ENCODE peak calls at places on chromosomes 2 and 18, in eight cellular contexts. One of them, this sample, is unnamed.

GRCh38 chr2:197079832-197080555 is 153.5 kb upstream of the PGAP1 start:
- DNase-seq in NCI-H1436 treated with DMSO at 0.1 percent for 48 hours: no peak
- DNase-seq in activated effector memory CD4-positive, alpha-beta T cell treated with Interleukin-2 at 50 U/mL for 16 hours: no peak
- DNase-seq in GM23248: peak
- DNase-seq in HS-27A: no peak
- DNase-seq in NAMALWA: no peak
- DNase-seq in GM10248: no peak
- DNase-seq in psoas muscle: no peak
- DNase-seq in this sample: no peak

GRCh38 chr2:190470256-190470826 is 62.2 kb downstream of the MFSD6 start:
- DNase-seq in NCI-H1436 treated with DMSO at 0.1 percent for 48 hours: no peak
- DNase-seq in psoas muscle: no peak
- DNase-seq in HS-27A: no peak
- DNase-seq in GM23248: no peak
- DNase-seq in activated effector memory CD4-positive, alpha-beta T cell treated with Interleukin-2 at 50 U/mL for 16 hours: no peak
- DNase-seq in GM10248: no peak
- DNase-seq in NAMALWA: no peak
- DNase-seq in this sample: no peak

GRCh38 chr2:231387904-231388724 is 7.4 kb upstream of the B3GNT7 start:
- DNase-seq in NCI-H1436 treated with DMSO at 0.1 percent for 48 hours: no peak
- DNase-seq in HS-27A: no peak
- DNase-seq in GM23248: peak
- DNase-seq in GM10248: no peak
- DNase-seq in psoas muscle: peak
- DNase-seq in NAMALWA: no peak
- DNase-seq in activated effector memory CD4-positive, alpha-beta T cell treated with Interleukin-2 at 50 U/mL for 16 hours: no peak
- DNase-seq in this sample: peak

GRCh38 chr2:197148401-197148800 is 162.2 kb downstream of the ANKRD44 start:
- DNase-seq in GM10248: no peak
- DNase-seq in NAMALWA: no peak
- DNase-seq in activated effector memory CD4-positive, alpha-beta T cell treated with Interleukin-2 at 50 U/mL for 16 hours: no peak
- DNase-seq in psoas muscle: no peak
- DNase-seq in HS-27A: no peak
- DNase-seq in GM23248: no peak
- DNase-seq in NCI-H1436 treated with DMSO at 0.1 percent for 48 hours: no peak
- DNase-seq in this sample: no peak

GRCh38 chr2:130241041-130241707 is 42.9 kb upstream of the TUBA3E start:
- DNase-seq in activated effector memory CD4-positive, alpha-beta T cell treated with Interleukin-2 at 50 U/mL for 16 hours: no peak
- DNase-seq in GM10248: no peak
- DNase-seq in HS-27A: peak
- DNase-seq in NCI-H1436 treated with DMSO at 0.1 percent for 48 hours: no peak
- DNase-seq in psoas muscle: no peak
- DNase-seq in GM23248: no peak
- DNase-seq in NAMALWA: no peak
- DNase-seq in this sample: no peak

GRCh38 chr2:158969162-158969716 is 799 bp downstream of the TANC1 start:
- DNase-seq in GM23248: peak
- DNase-seq in NAMALWA: no peak
- DNase-seq in HS-27A: no peak
- DNase-seq in GM10248: no peak
- DNase-seq in NCI-H1436 treated with DMSO at 0.1 percent for 48 hours: no peak
- DNase-seq in psoas muscle: no peak
- DNase-seq in activated effector memory CD4-positive, alpha-beta T cell treated with Interleukin-2 at 50 U/mL for 16 hours: no peak
- DNase-seq in this sample: no peak

GRCh38 chr2:98730053-98730850 is 680 bp downstream of the MGAT4A start:
- DNase-seq in GM23248: peak
- DNase-seq in activated effector memory CD4-positive, alpha-beta T cell treated with Interleukin-2 at 50 U/mL for 16 hours: peak
- DNase-seq in HS-27A: no peak
- DNase-seq in psoas muscle: peak
- DNase-seq in NAMALWA: peak
- DNase-seq in GM10248: no peak
- DNase-seq in NCI-H1436 treated with DMSO at 0.1 percent for 48 hours: no peak
- DNase-seq in this sample: no peak

GRCh38 chr2:84782717-84783442 is 98.0 kb downstream of the TRABD2A start:
- DNase-seq in GM23248: peak
- DNase-seq in psoas muscle: no peak
- DNase-seq in activated effector memory CD4-positive, alpha-beta T cell treated with Interleukin-2 at 50 U/mL for 16 hours: peak
- DNase-seq in GM10248: no peak
- DNase-seq in HS-27A: no peak
- DNase-seq in NAMALWA: no peak
- DNase-seq in NCI-H1436 treated with DMSO at 0.1 percent for 48 hours: no peak
- DNase-seq in this sample: no peak

GRCh38 chr2:113156278-113157107 is 17.3 kb upstream of the PSD4 start:
- DNase-seq in activated effector memory CD4-positive, alpha-beta T cell treated with Interleukin-2 at 50 U/mL for 16 hours: no peak
- DNase-seq in NCI-H1436 treated with DMSO at 0.1 percent for 48 hours: no peak
- DNase-seq in HS-27A: no peak
- DNase-seq in NAMALWA: no peak
- DNase-seq in GM10248: no peak
- DNase-seq in psoas muscle: no peak
- DNase-seq in GM23248: no peak
- DNase-seq in this sample: no peak

GRCh38 chr18:8011906-8012305 is 444.8 kb downstream of the PTPRM start:
- DNase-seq in GM23248: no peak
- DNase-seq in NCI-H1436 treated with DMSO at 0.1 percent for 48 hours: no peak
- DNase-seq in GM10248: no peak
- DNase-seq in psoas muscle: no peak
- DNase-seq in activated effector memory CD4-positive, alpha-beta T cell treated with Interleukin-2 at 50 U/mL for 16 hours: no peak
- DNase-seq in HS-27A: no peak
- DNase-seq in NAMALWA: peak
- DNase-seq in this sample: no peak

GRCh38 chr2:197969391-197969893 is 165.0 kb downstream of the PLCL1 start:
- DNase-seq in NCI-H1436 treated with DMSO at 0.1 percent for 48 hours: no peak
- DNase-seq in HS-27A: no peak
- DNase-seq in GM23248: peak
- DNase-seq in activated effector memory CD4-positive, alpha-beta T cell treated with Interleukin-2 at 50 U/mL for 16 hours: no peak
- DNase-seq in GM10248: no peak
- DNase-seq in psoas muscle: no peak
- DNase-seq in NAMALWA: no peak
- DNase-seq in this sample: peak

GRCh38 chr18:32010124-32010745 is 8.4 kb upstream of the RNF125 start:
- DNase-seq in activated effector memory CD4-positive, alpha-beta T cell treated with Interleukin-2 at 50 U/mL for 16 hours: no peak
- DNase-seq in psoas muscle: no peak
- DNase-seq in NAMALWA: no peak
- DNase-seq in NCI-H1436 treated with DMSO at 0.1 percent for 48 hours: no peak
- DNase-seq in HS-27A: no peak
- DNase-seq in GM10248: no peak
- DNase-seq in GM23248: peak
- DNase-seq in this sample: no peak

GRCh38 chr2:237877576-237878307 is 18.3 kb downstream of the RAMP1 start:
- DNase-seq in NCI-H1436 treated with DMSO at 0.1 percent for 48 hours: no peak
- DNase-seq in psoas muscle: peak
- DNase-seq in GM10248: no peak
- DNase-seq in activated effector memory CD4-positive, alpha-beta T cell treated with Interleukin-2 at 50 U/mL for 16 hours: no peak
- DNase-seq in GM23248: no peak
- DNase-seq in HS-27A: no peak
- DNase-seq in NAMALWA: no peak
- DNase-seq in this sample: no peak

GRCh38 chr2:162430323-162430722 is 86.4 kb downstream of the GCA start:
- DNase-seq in NCI-H1436 treated with DMSO at 0.1 percent for 48 hours: no peak
- DNase-seq in GM23248: no peak
- DNase-seq in psoas muscle: no peak
- DNase-seq in HS-27A: no peak
- DNase-seq in GM10248: no peak
- DNase-seq in NAMALWA: no peak
- DNase-seq in activated effector memory CD4-positive, alpha-beta T cell treated with Interleukin-2 at 50 U/mL for 16 hours: no peak
- DNase-seq in this sample: no peak

GRCh38 chr2:216731465-216731864 is 36.1 kb upstream of the IGFBP5 start:
- DNase-seq in HS-27A: no peak
- DNase-seq in NCI-H1436 treated with DMSO at 0.1 percent for 48 hours: no peak
- DNase-seq in activated effector memory CD4-positive, alpha-beta T cell treated with Interleukin-2 at 50 U/mL for 16 hours: no peak
- DNase-seq in NAMALWA: no peak
- DNase-seq in GM10248: no peak
- DNase-seq in GM23248: no peak
- DNase-seq in psoas muscle: no peak
- DNase-seq in this sample: no peak

GRCh38 chr18:55241016-55241415 is 281.8 kb upstream of the CCDC68 start:
- DNase-seq in NAMALWA: no peak
- DNase-seq in psoas muscle: no peak
- DNase-seq in NCI-H1436 treated with DMSO at 0.1 percent for 48 hours: no peak
- DNase-seq in activated effector memory CD4-positive, alpha-beta T cell treated with Interleukin-2 at 50 U/mL for 16 hours: no peak
- DNase-seq in HS-27A: no peak
- DNase-seq in GM10248: no peak
- DNase-seq in GM23248: no peak
- DNase-seq in this sample: no peak

GRCh38 chr2:74221604-74222299 is 23.3 kb downstream of the MTHFD2 start:
- DNase-seq in activated effector memory CD4-positive, alpha-beta T cell treated with Interleukin-2 at 50 U/mL for 16 hours: no peak
- DNase-seq in GM23248: no peak
- DNase-seq in NCI-H1436 treated with DMSO at 0.1 percent for 48 hours: no peak
- DNase-seq in GM10248: no peak
- DNase-seq in NAMALWA: no peak
- DNase-seq in HS-27A: no peak
- DNase-seq in psoas muscle: no peak
- DNase-seq in this sample: no peak

GRCh38 chr2:36539631-36540030 is 58.3 kb downstream of the FEZ2 start:
- DNase-seq in NAMALWA: no peak
- DNase-seq in GM23248: peak
- DNase-seq in HS-27A: no peak
- DNase-seq in psoas muscle: no peak
- DNase-seq in GM10248: peak
- DNase-seq in activated effector memory CD4-positive, alpha-beta T cell treated with Interleukin-2 at 50 U/mL for 16 hours: no peak
- DNase-seq in NCI-H1436 treated with DMSO at 0.1 percent for 48 hours: no peak
- DNase-seq in this sample: peak

GRCh38 chr2:200127852-200128251 is 172.5 kb downstream of the MAIP1 start:
- DNase-seq in psoas muscle: no peak
- DNase-seq in NAMALWA: no peak
- DNase-seq in HS-27A: no peak
- DNase-seq in NCI-H1436 treated with DMSO at 0.1 percent for 48 hours: no peak
- DNase-seq in GM10248: no peak
- DNase-seq in activated effector memory CD4-positive, alpha-beta T cell treated with Interleukin-2 at 50 U/mL for 16 hours: no peak
- DNase-seq in GM23248: peak
- DNase-seq in this sample: peak

GRCh38 chr2:26550276-26551015 is 72.5 kb upstream of the OTOF start:
- DNase-seq in GM10248: no peak
- DNase-seq in NCI-H1436 treated with DMSO at 0.1 percent for 48 hours: no peak
- DNase-seq in HS-27A: no peak
- DNase-seq in activated effector memory CD4-positive, alpha-beta T cell treated with Interleukin-2 at 50 U/mL for 16 hours: no peak
- DNase-seq in psoas muscle: no peak
- DNase-seq in NAMALWA: no peak
- DNase-seq in GM23248: no peak
- DNase-seq in this sample: no peak

GRCh38 chr18:79553696-79554095 is 125.9 kb upstream of the CTDP1 start:
- DNase-seq in activated effector memory CD4-positive, alpha-beta T cell treated with Interleukin-2 at 50 U/mL for 16 hours: no peak
- DNase-seq in NAMALWA: no peak
- DNase-seq in GM23248: no peak
- DNase-seq in psoas muscle: peak
- DNase-seq in NCI-H1436 treated with DMSO at 0.1 percent for 48 hours: no peak
- DNase-seq in HS-27A: no peak
- DNase-seq in GM10248: no peak
- DNase-seq in this sample: no peak